ENCODE peak calls at places on chromosomes 2 and 18, in seven cellular contexts. One of them, this sample, is unnamed.

GRCh38 chr2:220648628-220649027 is 923.5 kb downstream of the EPHA4 start:
- DNase-seq in CD8-positive, alpha-beta T cell: no peak
- DNase-seq in H9: no peak
- DNase-seq in activated CD8-positive, alpha-beta memory T cell treated with anti-CD3 and anti-CD28 coated beads, Interleukin-2, amount 10 ng/mL, durations not matched to agents 7 days and 5 days: no peak
- DNase-seq in EL: peak
- DNase-seq in AG04449: no peak
- DNase-seq in HCEC 1CT: no peak
- DNase-seq in this sample: no peak

GRCh38 chr18:67511840-67512239 is 4.7 kb downstream of the DSEL start:
- DNase-seq in CD8-positive, alpha-beta T cell: no peak
- DNase-seq in H9: no peak
- DNase-seq in activated CD8-positive, alpha-beta memory T cell treated with anti-CD3 and anti-CD28 coated beads, Interleukin-2, amount 10 ng/mL, durations not matched to agents 7 days and 5 days: no peak
- DNase-seq in EL: no peak
- DNase-seq in AG04449: no peak
- DNase-seq in HCEC 1CT: no peak
- DNase-seq in this sample: no peak

GRCh38 chr2:173109253-173110188 is 33.9 kb downstream of the MAP3K20 start:
- DNase-seq in CD8-positive, alpha-beta T cell: no peak
- DNase-seq in H9: no peak
- DNase-seq in activated CD8-positive, alpha-beta memory T cell treated with anti-CD3 and anti-CD28 coated beads, Interleukin-2, amount 10 ng/mL, durations not matched to agents 7 days and 5 days: no peak
- DNase-seq in EL: peak
- DNase-seq in AG04449: peak
- DNase-seq in HCEC 1CT: peak
- DNase-seq in this sample: peak

GRCh38 chr2:3132466-3132865 is 245.2 kb downstream of the EIPR1 start:
- DNase-seq in CD8-positive, alpha-beta T cell: no peak
- DNase-seq in H9: no peak
- DNase-seq in activated CD8-positive, alpha-beta memory T cell treated with anti-CD3 and anti-CD28 coated beads, Interleukin-2, amount 10 ng/mL, durations not matched to agents 7 days and 5 days: no peak
- DNase-seq in EL: no peak
- DNase-seq in AG04449: no peak
- DNase-seq in HCEC 1CT: no peak
- DNase-seq in this sample: no peak

GRCh38 chr18:61749031-61749430 is 143.8 kb downstream of the RNF152 start:
- DNase-seq in CD8-positive, alpha-beta T cell: no peak
- DNase-seq in H9: no peak
- DNase-seq in activated CD8-positive, alpha-beta memory T cell treated with anti-CD3 and anti-CD28 coated beads, Interleukin-2, amount 10 ng/mL, durations not matched to agents 7 days and 5 days: no peak
- DNase-seq in EL: no peak
- DNase-seq in AG04449: no peak
- DNase-seq in HCEC 1CT: no peak
- DNase-seq in this sample: no peak

GRCh38 chr2:562391-563364 is 114.5 kb downstream of the TMEM18 start:
- DNase-seq in CD8-positive, alpha-beta T cell: no peak
- DNase-seq in H9: no peak
- DNase-seq in activated CD8-positive, alpha-beta memory T cell treated with anti-CD3 and anti-CD28 coated beads, Interleukin-2, amount 10 ng/mL, durations not matched to agents 7 days and 5 days: no peak
- DNase-seq in EL: no peak
- DNase-seq in AG04449: no peak
- DNase-seq in HCEC 1CT: no peak
- DNase-seq in this sample: no peak

GRCh38 chr18:44229693-44230108 is 451.0 kb upstream of the SETBP1 start:
- DNase-seq in CD8-positive, alpha-beta T cell: no peak
- DNase-seq in H9: peak
- DNase-seq in activated CD8-positive, alpha-beta memory T cell treated with anti-CD3 and anti-CD28 coated beads, Interleukin-2, amount 10 ng/mL, durations not matched to agents 7 days and 5 days: no peak
- DNase-seq in EL: peak
- DNase-seq in AG04449: no peak
- DNase-seq in HCEC 1CT: no peak
- DNase-seq in this sample: peak

GRCh38 chr2:108904680-108905079 is 84.3 kb downstream of the EDAR start:
- DNase-seq in CD8-positive, alpha-beta T cell: no peak
- DNase-seq in H9: no peak
- DNase-seq in activated CD8-positive, alpha-beta memory T cell treated with anti-CD3 and anti-CD28 coated beads, Interleukin-2, amount 10 ng/mL, durations not matched to agents 7 days and 5 days: no peak
- DNase-seq in EL: no peak
- DNase-seq in AG04449: no peak
- DNase-seq in HCEC 1CT: no peak
- DNase-seq in this sample: no peak

GRCh38 chr2:164735309-164735919 is 106.2 kb downstream of the COBLL1 start:
- DNase-seq in CD8-positive, alpha-beta T cell: no peak
- DNase-seq in H9: no peak
- DNase-seq in activated CD8-positive, alpha-beta memory T cell treated with anti-CD3 and anti-CD28 coated beads, Interleukin-2, amount 10 ng/mL, durations not matched to agents 7 days and 5 days: no peak
- DNase-seq in EL: no peak
- DNase-seq in AG04449: no peak
- DNase-seq in HCEC 1CT: no peak
- DNase-seq in this sample: peak

GRCh38 chr2:157216421-157216965 is 41.0 kb upstream of the GALNT5 start:
- DNase-seq in CD8-positive, alpha-beta T cell: no peak
- DNase-seq in H9: no peak
- DNase-seq in activated CD8-positive, alpha-beta memory T cell treated with anti-CD3 and anti-CD28 coated beads, Interleukin-2, amount 10 ng/mL, durations not matched to agents 7 days and 5 days: no peak
- DNase-seq in EL: no peak
- DNase-seq in AG04449: no peak
- DNase-seq in HCEC 1CT: no peak
- DNase-seq in this sample: no peak

GRCh38 chr2:141331127-141331526 is 799.7 kb downstream of the LRP1B start:
- DNase-seq in CD8-positive, alpha-beta T cell: no peak
- DNase-seq in H9: no peak
- DNase-seq in activated CD8-positive, alpha-beta memory T cell treated with anti-CD3 and anti-CD28 coated beads, Interleukin-2, amount 10 ng/mL, durations not matched to agents 7 days and 5 days: no peak
- DNase-seq in EL: peak
- DNase-seq in AG04449: peak
- DNase-seq in HCEC 1CT: peak
- DNase-seq in this sample: peak

GRCh38 chr2:24652265-24653232 is 140.6 kb downstream of the PTRHD1 start:
- DNase-seq in CD8-positive, alpha-beta T cell: no peak
- DNase-seq in H9: no peak
- DNase-seq in activated CD8-positive, alpha-beta memory T cell treated with anti-CD3 and anti-CD28 coated beads, Interleukin-2, amount 10 ng/mL, durations not matched to agents 7 days and 5 days: no peak
- DNase-seq in EL: no peak
- DNase-seq in AG04449: no peak
- DNase-seq in HCEC 1CT: no peak
- DNase-seq in this sample: no peak

GRCh38 chr18:32891797-32892196 is 119.0 kb upstream of the KLHL14 start:
- DNase-seq in CD8-positive, alpha-beta T cell: no peak
- DNase-seq in H9: no peak
- DNase-seq in activated CD8-positive, alpha-beta memory T cell treated with anti-CD3 and anti-CD28 coated beads, Interleukin-2, amount 10 ng/mL, durations not matched to agents 7 days and 5 days: no peak
- DNase-seq in EL: no peak
- DNase-seq in AG04449: no peak
- DNase-seq in HCEC 1CT: no peak
- DNase-seq in this sample: no peak

GRCh38 chr2:201916565-201916964 is 110.2 kb downstream of the CDK15 start:
- DNase-seq in CD8-positive, alpha-beta T cell: no peak
- DNase-seq in H9: no peak
- DNase-seq in activated CD8-positive, alpha-beta memory T cell treated with anti-CD3 and anti-CD28 coated beads, Interleukin-2, amount 10 ng/mL, durations not matched to agents 7 days and 5 days: no peak
- DNase-seq in EL: no peak
- DNase-seq in AG04449: no peak
- DNase-seq in HCEC 1CT: no peak
- DNase-seq in this sample: no peak

GRCh38 chr18:35478520-35479435 is 19.0 kb downstream of the INO80C start:
- DNase-seq in CD8-positive, alpha-beta T cell: no peak
- DNase-seq in H9: no peak
- DNase-seq in activated CD8-positive, alpha-beta memory T cell treated with anti-CD3 and anti-CD28 coated beads, Interleukin-2, amount 10 ng/mL, durations not matched to agents 7 days and 5 days: peak
- DNase-seq in EL: peak
- DNase-seq in AG04449: no peak
- DNase-seq in HCEC 1CT: peak
- DNase-seq in this sample: peak

GRCh38 chr2:144780983-144781382 is 261.1 kb upstream of the ZEB2 start:
- DNase-seq in CD8-positive, alpha-beta T cell: no peak
- DNase-seq in H9: no peak
- DNase-seq in activated CD8-positive, alpha-beta memory T cell treated with anti-CD3 and anti-CD28 coated beads, Interleukin-2, amount 10 ng/mL, durations not matched to agents 7 days and 5 days: no peak
- DNase-seq in EL: peak
- DNase-seq in AG04449: no peak
- DNase-seq in HCEC 1CT: no peak
- DNase-seq in this sample: peak

GRCh38 chr2:83860320-83860719 is 598.8 kb downstream of the SUCLG1 start:
- DNase-seq in CD8-positive, alpha-beta T cell: no peak
- DNase-seq in H9: no peak
- DNase-seq in activated CD8-positive, alpha-beta memory T cell treated with anti-CD3 and anti-CD28 coated beads, Interleukin-2, amount 10 ng/mL, durations not matched to agents 7 days and 5 days: no peak
- DNase-seq in EL: no peak
- DNase-seq in AG04449: no peak
- DNase-seq in HCEC 1CT: no peak
- DNase-seq in this sample: no peak

GRCh38 chr2:170258382-170258781 is 80.4 kb downstream of the MYO3B start:
- DNase-seq in CD8-positive, alpha-beta T cell: no peak
- DNase-seq in H9: no peak
- DNase-seq in activated CD8-positive, alpha-beta memory T cell treated with anti-CD3 and anti-CD28 coated beads, Interleukin-2, amount 10 ng/mL, durations not matched to agents 7 days and 5 days: no peak
- DNase-seq in EL: peak
- DNase-seq in AG04449: no peak
- DNase-seq in HCEC 1CT: no peak
- DNase-seq in this sample: no peak

GRCh38 chr2:201130524-201131186 is 14.7 kb downstream of the CFLAR start:
- DNase-seq in CD8-positive, alpha-beta T cell: no peak
- DNase-seq in H9: no peak
- DNase-seq in activated CD8-positive, alpha-beta memory T cell treated with anti-CD3 and anti-CD28 coated beads, Interleukin-2, amount 10 ng/mL, durations not matched to agents 7 days and 5 days: peak
- DNase-seq in EL: peak
- DNase-seq in AG04449: no peak
- DNase-seq in HCEC 1CT: peak
- DNase-seq in this sample: peak

GRCh38 chr2:159489476-159489875 is 126.9 kb downstream of the BAZ2B start:
- DNase-seq in CD8-positive, alpha-beta T cell: no peak
- DNase-seq in H9: no peak
- DNase-seq in activated CD8-positive, alpha-beta memory T cell treated with anti-CD3 and anti-CD28 coated beads, Interleukin-2, amount 10 ng/mL, durations not matched to agents 7 days and 5 days: no peak
- DNase-seq in EL: no peak
- DNase-seq in AG04449: no peak
- DNase-seq in HCEC 1CT: no peak
- DNase-seq in this sample: no peak

GRCh38 chr2:143558665-143559064 is 429.4 kb downstream of the ARHGAP15 start:
- DNase-seq in CD8-positive, alpha-beta T cell: no peak
- DNase-seq in H9: no peak
- DNase-seq in activated CD8-positive, alpha-beta memory T cell treated with anti-CD3 and anti-CD28 coated beads, Interleukin-2, amount 10 ng/mL, durations not matched to agents 7 days and 5 days: no peak
- DNase-seq in EL: peak
- DNase-seq in AG04449: peak
- DNase-seq in HCEC 1CT: peak
- DNase-seq in this sample: peak

GRCh38 chr2:186848873-186849578 is at the start of gene ZSWIM2:
- DNase-seq in CD8-positive, alpha-beta T cell: no peak
- DNase-seq in H9: peak
- DNase-seq in activated CD8-positive, alpha-beta memory T cell treated with anti-CD3 and anti-CD28 coated beads, Interleukin-2, amount 10 ng/mL, durations not matched to agents 7 days and 5 days: peak
- DNase-seq in EL: peak
- DNase-seq in AG04449: peak
- DNase-seq in HCEC 1CT: peak
- DNase-seq in this sample: peak

GRCh38 chr2:167136876-167137579 is 248.7 kb downstream of the XIRP2 start:
- DNase-seq in CD8-positive, alpha-beta T cell: no peak
- DNase-seq in H9: no peak
- DNase-seq in activated CD8-positive, alpha-beta memory T cell treated with anti-CD3 and anti-CD28 coated beads, Interleukin-2, amount 10 ng/mL, durations not matched to agents 7 days and 5 days: no peak
- DNase-seq in EL: no peak
- DNase-seq in AG04449: no peak
- DNase-seq in HCEC 1CT: peak
- DNase-seq in this sample: peak

GRCh38 chr2:64374686-64375085 is 79.3 kb upstream of the LGALSL start:
- DNase-seq in CD8-positive, alpha-beta T cell: no peak
- DNase-seq in H9: no peak
- DNase-seq in activated CD8-positive, alpha-beta memory T cell treated with anti-CD3 and anti-CD28 coated beads, Interleukin-2, amount 10 ng/mL, durations not matched to agents 7 days and 5 days: peak
- DNase-seq in EL: no peak
- DNase-seq in AG04449: no peak
- DNase-seq in HCEC 1CT: no peak
- DNase-seq in this sample: no peak

This sample was measured in EH.